ENCODE peak calls at places on chromosomes 4 and X, in four cellular contexts. Y is CD8-positive, alpha-beta T cell; C is thyroid gland; M is upper lobe of left lung. S is an unnamed sample. For H3K4me1, the result is how much of the 10 kb centered on the place peaks cover.

GRCh38 chrX:138897621-138898492 is 186.3 kb upstream of the FGF13 start:
- DNase-seq in Y (no peak), C (no peak), M (no peak), S (no peak)

GRCh38 chr4:122783301-122784215 is 43.1 kb upstream of the FGF2 start:
- DNase-seq in Y (no peak), C (peak), M (no peak), S (no peak)

GRCh38 chr4:186826866-186827541 is 103.3 kb upstream of the FAT1 start:
- DNase-seq in Y (no peak), C (no peak), M (peak), S (no peak)

GRCh38 chrX:130803537-130803936 is 99.5 kb downstream of the ENOX2 start:
- DNase-seq in Y (no peak), C (no peak), M (no peak), S (no peak)

GRCh38 chr4:41745292-41746024 is 3.1 kb downstream of the PHOX2B start:
- DNase-seq in Y (no peak), C (no peak), M (peak), S (no peak)

GRCh38 chr4:76950052-76950845 is 697 bp downstream of the SEPTIN11 start:
- DNase-seq in Y (peak), C (peak), M (peak), S (peak)

GRCh38 chr4:138775890-138776289 is 239.7 kb upstream of the NOCT start:
- DNase-seq in Y (no peak), C (no peak), M (no peak), S (no peak)

GRCh38 chrX:148649145-148649645 is 148.8 kb downstream of the AFF2 start:
- DNase-seq in Y (no peak), C (no peak), M (no peak), S (no peak)

DNA sequence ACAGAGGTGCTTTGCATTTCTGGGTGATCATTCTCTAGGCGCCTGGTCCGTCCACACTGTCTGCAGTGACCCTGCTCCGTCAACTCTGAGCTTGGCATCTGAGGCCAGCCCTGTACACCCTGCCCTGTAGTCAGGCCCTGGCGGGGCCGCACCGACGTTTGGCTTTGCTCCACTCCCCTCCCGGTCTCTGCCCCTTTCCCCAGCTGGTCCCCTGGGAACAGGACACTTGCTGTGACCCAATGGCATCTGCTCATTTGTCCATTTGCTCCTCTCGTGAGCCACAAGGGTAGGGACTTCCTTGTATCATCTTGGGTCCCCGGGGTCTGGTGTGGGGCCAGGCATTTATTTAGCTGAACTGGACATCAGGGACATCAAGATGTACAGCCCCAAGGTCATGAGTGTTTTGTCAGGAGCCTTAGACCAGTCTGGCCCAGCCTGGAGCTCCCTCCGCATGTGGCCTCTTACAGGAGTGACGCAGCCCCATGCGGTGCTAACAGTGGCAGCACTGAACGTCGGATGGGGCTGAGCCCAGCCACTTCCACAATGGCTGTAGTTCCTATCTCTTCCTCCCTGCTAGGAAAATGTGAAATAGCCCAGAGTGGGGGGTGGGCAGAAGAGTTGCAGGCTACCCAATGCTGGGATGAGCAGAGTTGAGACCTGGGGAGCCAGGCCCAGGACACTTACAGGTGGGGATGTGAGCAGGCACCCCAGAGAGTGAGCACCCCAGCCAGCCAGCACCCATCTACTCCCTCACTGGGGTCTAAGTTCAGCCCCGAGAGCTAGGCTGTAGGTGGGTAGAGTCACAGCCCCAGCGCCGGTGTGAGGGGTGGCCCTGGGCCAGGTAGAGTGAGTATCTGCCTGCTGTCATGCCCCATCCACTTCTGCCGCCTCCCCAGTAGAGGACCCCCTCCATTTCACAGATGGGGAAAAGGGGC is 2.0 kb upstream of the SH3BP2 start:
- DNase-seq in Y (no peak), C (no peak), M (peak), S (peak)
- H3K4me1 ChIP-seq in Y (half or more), C (under half), M (half or more), S (under half)

GRCh38 chr4:7850489-7850888 is 89.2 kb downstream of the AFAP1 start:
- DNase-seq in Y (no peak), C (no peak), M (peak), S (no peak)
- H3K4me1 ChIP-seq in Y (under half), C (under half), M (under half), S (under half)

GRCh38 chr4:1948892-1949436 is 59.8 kb downstream of the NELFA start:
- DNase-seq in Y (no peak), C (no peak), M (no peak), S (no peak)
- H3K4me1 ChIP-seq in Y (under half), C (under half), M (under half), S (under half)

GRCh38 chr4:183936047-183936446 is 30.9 kb downstream of the STOX2 start:
- DNase-seq in Y (no peak), C (no peak), M (no peak), S (no peak)
- H3K4me1 ChIP-seq in Y (under half), C (under half), M (under half), S (under half)

GRCh38 chr4:118987959-118988634 is 99.4 kb downstream of the SYNPO2 start:
- DNase-seq in Y (no peak), C (no peak), M (no peak), S (no peak)
- H3K4me1 ChIP-seq in Y (under half), C (under half), M (under half), S (under half)